ENCODE peak calls at places on chromosomes 7 and 10, in eight cellular contexts. V is HepG2, Q is tibial nerve, L is adrenal gland, J is GM12892, B is A549, O is uterus, W is esophagus muscularis mucosa. X is an unnamed sample.

GRCh38 chr7:55104123-55104522 is 85.3 kb downstream of the EGFR start:
- DNase-seq in V (no peak), Q (no peak), L (no peak), J (no peak), B (no peak), O (no peak), W (no peak), X (no peak)

GRCh38 chr7:84837405-84837804 is 349.5 kb downstream of the SEMA3D start:
- DNase-seq in V (no peak), Q (no peak), L (no peak), J (no peak), B (no peak), O (no peak), W (no peak), X (no peak)

GRCh38 chr10:48890904-48891839 is 48.5 kb downstream of the LRRC18 start:
- DNase-seq in V (no peak), Q (no peak), L (no peak), J (no peak), B (no peak), O (no peak), W (no peak), X (no peak)

GRCh38 chr10:45442670-45443069 is 68.7 kb downstream of the ALOX5 start:
- DNase-seq in V (no peak), Q (no peak), L (no peak), J (no peak), B (no peak), O (no peak), W (no peak), X (no peak)

GRCh38 chr7:100642534-100642907 is 1.2 kb upstream of the TFR2 start:
- DNase-seq in V (peak), Q (no peak), L (no peak), J (peak), B (no peak), O (no peak), W (no peak), X (peak)

GRCh38 chr7:46839651-46840050 is 742.3 kb downstream of the TNS3 start:
- DNase-seq in V (no peak), Q (no peak), L (no peak), J (no peak), B (no peak), O (no peak), W (no peak), X (no peak)

GRCh38 chr10:93236378-93237040 is 162.8 kb downstream of the CYP26A1 start:
- DNase-seq in V (no peak), Q (no peak), L (no peak), J (no peak), B (no peak), O (no peak), W (no peak), X (no peak)

GRCh38 chr10:70998086-70998485 is 109.7 kb upstream of the PCBD1 start:
- DNase-seq in V (no peak), Q (no peak), L (no peak), J (no peak), B (no peak), O (no peak), W (no peak), X (no peak)

GRCh38 chr10:6516277-6516676 is 63.8 kb downstream of the PRKCQ start:
- DNase-seq in V (no peak), Q (no peak), L (no peak), J (no peak), B (no peak), O (no peak), W (peak), X (no peak)

GRCh38 chr10:4183761-4184261 is 398.8 kb upstream of the KLF6 start:
- DNase-seq in V (no peak), Q (no peak), L (no peak), J (no peak), B (no peak), O (no peak), W (peak), X (no peak)

GRCh38 chr10:82742478-82742877 is 867.5 kb downstream of the NRG3 start:
- DNase-seq in V (no peak), Q (no peak), L (peak), J (no peak), B (peak), O (no peak), W (no peak), X (no peak)

GRCh38 chr7:44280993-44281721 is 44.2 kb downstream of the CAMK2B start:
- DNase-seq in V (no peak), Q (peak), L (peak), J (no peak), B (no peak), O (peak), W (no peak), X (peak)
- TF ChIP-seq POLR2A in V (no peak), Q (no peak), L (no peak), J (no peak), B (no peak), O (no peak), W (no peak), X (no peak)

GRCh38 chr10:124557648-124558338 is 96.2 kb downstream of the LHPP start:
- DNase-seq in V (no peak), Q (no peak), L (no peak), J (no peak), B (no peak), O (peak), W (no peak), X (peak)

GRCh38 chr10:124557167-124557566 is 95.5 kb downstream of the LHPP start:
- DNase-seq in V (no peak), Q (no peak), L (no peak), J (no peak), B (no peak), O (no peak), W (no peak), X (no peak)

GRCh38 chr10:124558901-124559321 is 97.3 kb downstream of the LHPP start:
- DNase-seq in V (no peak), Q (no peak), L (no peak), J (no peak), B (no peak), O (no peak), W (no peak), X (no peak)

GRCh38 chr10:124559372-124560132 is 97.9 kb downstream of the LHPP start:
- DNase-seq in V (no peak), Q (no peak), L (no peak), J (no peak), B (no peak), O (no peak), W (no peak), X (peak)

DNA sequence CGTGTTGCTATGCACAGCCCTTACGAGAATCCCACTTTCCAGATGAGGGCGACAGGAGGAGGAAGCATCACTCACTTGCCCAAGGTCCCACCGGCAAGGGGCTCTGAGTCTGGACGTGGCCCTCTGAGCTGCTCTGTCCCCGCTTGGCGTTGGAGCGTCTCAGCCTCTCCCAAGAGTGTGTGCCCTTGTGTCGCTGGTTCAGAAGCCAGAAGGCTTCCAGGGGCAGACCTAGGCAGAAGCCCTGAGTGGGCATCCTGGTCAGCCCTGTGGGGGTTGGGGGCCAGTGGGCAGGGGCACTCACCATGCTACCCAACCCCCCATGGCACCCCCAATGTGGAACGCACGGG is 96.7 kb downstream of the LHPP start:
- DNase-seq in V (no peak), Q (no peak), L (no peak), J (no peak), B (no peak), O (no peak), W (no peak), X (no peak)
- TF ChIP-seq POLR2A in V (no peak), Q (no peak), L (no peak), J (no peak), B (no peak), O (no peak), W (no peak), X (no peak)

DNA sequence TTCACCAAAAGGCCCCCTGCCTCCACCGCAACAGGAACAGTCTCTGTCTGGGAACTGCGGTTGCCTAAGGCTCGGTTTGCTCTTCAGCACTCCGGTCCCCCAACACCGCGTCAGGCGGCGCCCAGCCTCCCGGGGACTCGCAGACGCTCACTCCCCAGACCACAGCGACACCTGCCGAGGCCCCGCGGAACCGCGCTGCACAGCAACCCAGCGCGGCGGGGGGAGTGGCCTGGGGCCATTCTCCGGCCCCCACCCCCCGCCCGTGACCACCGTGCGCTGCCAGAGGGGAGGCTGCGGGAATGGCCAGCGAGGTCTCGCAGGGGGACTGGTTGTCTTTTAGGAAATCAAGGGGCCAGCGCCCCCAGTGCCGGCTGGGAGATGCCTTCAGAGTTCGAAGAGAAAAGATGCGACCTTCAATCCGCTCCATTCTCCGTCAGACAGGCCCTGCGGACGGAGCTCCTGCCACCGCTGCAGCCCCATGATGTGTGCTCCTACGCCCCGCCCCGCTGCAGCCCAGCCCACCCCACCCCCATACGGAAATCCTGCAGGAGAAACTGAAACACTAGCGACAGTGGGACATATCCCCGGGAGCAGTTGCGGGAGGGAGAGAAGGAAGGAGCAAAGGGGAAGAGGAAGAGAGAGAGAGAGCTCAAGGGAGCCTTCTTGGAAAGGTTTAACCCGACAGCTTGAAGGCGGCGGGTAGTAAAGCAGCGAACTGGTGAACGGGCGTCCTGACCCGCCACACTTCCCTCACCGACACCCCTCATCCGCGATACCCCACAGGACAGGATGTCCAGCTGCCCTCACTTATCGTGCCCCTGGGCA is 137.4 kb upstream of the CDCA7L start:
- DNase-seq in V (peak), Q (peak), L (peak), J (peak), B (peak), O (peak), W (peak), X (peak)
- TF ChIP-seq POLR2A in V (no peak), Q (no peak), L (no peak), J (no peak), B (no peak), O (no peak), W (no peak), X (peak)

GRCh38 chr7:38178004-38178694 is at the start of gene STARD3NL:
- DNase-seq in V (peak), Q (peak), L (peak), J (peak), B (peak), O (peak), W (peak), X (peak)
- TF ChIP-seq POLR2A in V (peak), Q (peak), L (peak), J (peak), B (peak), O (peak), W (peak), X (peak)

DNA sequence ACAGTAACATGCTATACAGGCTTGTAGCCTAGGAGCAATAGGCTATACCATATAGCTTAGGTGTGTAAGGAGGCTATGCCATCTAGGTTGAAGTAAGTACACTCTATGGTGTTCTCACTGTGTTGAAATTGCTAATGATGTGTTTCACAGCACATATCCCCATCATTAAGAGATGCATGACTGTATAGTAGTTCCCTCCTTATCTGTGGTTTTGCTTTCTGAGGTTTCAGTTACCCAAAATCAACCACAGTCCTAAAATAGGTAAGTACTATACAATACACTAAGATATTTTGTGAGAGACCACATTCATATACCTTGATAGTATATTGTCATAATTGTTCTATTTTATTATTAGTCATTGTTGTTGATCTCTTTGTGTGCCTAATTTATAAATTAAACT is 12.7 kb downstream of the FZD1 start:
- DNase-seq in V (no peak), Q (no peak), L (no peak), J (no peak), B (no peak), O (no peak), W (no peak), X (no peak)
- TF ChIP-seq POLR2A in V (no peak), Q (no peak), L (no peak), J (no peak), B (no peak), O (no peak), W (no peak), X (no peak)

DNA sequence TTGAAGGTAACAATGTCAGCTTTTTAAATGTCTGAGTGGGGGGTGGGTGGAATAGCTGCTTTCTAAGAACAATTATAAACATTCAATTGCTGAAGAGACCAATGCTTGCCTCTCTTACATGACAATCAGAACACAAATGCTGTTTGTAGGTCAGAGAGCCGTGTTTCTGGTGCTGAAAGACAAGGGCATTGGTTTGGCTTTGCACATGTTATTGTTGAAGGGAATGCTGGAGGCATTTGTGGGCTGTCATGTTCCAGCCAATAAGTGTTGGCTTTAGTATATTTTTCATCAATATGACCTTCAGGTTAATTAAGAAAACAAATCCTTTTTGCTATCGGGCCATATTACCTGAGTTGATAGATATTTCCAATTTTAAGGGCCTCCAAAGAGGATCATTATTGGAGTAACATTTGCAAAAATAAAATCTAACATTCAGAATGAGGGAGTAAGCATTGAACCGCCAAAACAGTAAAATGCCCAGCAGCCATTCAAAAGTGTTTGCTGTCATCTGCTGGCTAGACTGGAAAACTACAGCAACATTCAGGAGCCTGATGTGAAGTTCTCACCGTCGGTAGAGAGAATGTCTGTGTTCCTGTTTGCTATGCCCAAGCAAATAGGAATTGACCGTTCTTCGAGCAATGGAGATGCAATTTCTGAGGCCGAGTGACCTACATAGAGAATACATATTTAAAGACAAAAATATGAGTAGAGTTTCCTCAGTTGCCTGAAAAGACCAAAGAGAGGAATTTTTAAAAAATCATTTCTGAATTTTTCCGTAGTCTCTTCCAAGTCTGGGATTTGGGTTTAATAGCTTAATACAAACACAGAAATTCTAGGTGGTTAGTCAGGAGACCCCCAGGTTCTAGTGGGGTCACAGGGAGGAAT is 118.9 kb downstream of the APBB1IP start:
- DNase-seq in V (peak), Q (no peak), L (peak), J (no peak), B (peak), O (no peak), W (no peak), X (no peak)
- TF ChIP-seq POLR2A in V (no peak), Q (no peak), L (no peak), J (no peak), B (no peak), O (no peak), W (no peak), X (no peak)

GRCh38 chr10:43360086-43360485 is 11.3 kb upstream of the FXYD4 start:
- DNase-seq in V (no peak), Q (no peak), L (no peak), J (no peak), B (no peak), O (no peak), W (no peak), X (no peak)

GRCh38 chr10:43361532-43362190 is 9.8 kb upstream of the FXYD4 start:
- DNase-seq in V (no peak), Q (no peak), L (no peak), J (no peak), B (no peak), O (no peak), W (no peak), X (no peak)

GRCh38 chr10:43362191-43362839 is 9.1 kb upstream of the FXYD4 start:
- DNase-seq in V (no peak), Q (peak), L (peak), J (peak), B (peak), O (peak), W (peak), X (peak)
- TF ChIP-seq POLR2A in V (no peak), Q (peak), L (peak), J (no peak), B (peak), O (no peak), W (no peak), X (peak)

GRCh38 chr10:987906-988666 is at the start of gene GTPBP4:
- DNase-seq in V (peak), Q (peak), L (peak), J (peak), B (peak), O (peak), W (peak), X (peak)
- TF ChIP-seq POLR2A in V (peak), Q (peak), L (peak), J (peak), B (peak), O (peak), W (peak), X (peak)

GRCh38 chr7:27187158-27187701 is 2.2 kb upstream of the HOXA11 start:
- DNase-seq in V (no peak), Q (no peak), L (no peak), J (no peak), B (no peak), O (no peak), W (no peak), X (no peak)

GRCh38 chr7:27187702-27188665 is 3.0 kb upstream of the HOXA11 start:
- DNase-seq in V (no peak), Q (peak), L (no peak), J (no peak), B (no peak), O (no peak), W (no peak), X (peak)

GRCh38 chr7:27190284-27190748 is 5.3 kb upstream of the HOXA11 start:
- DNase-seq in V (no peak), Q (no peak), L (no peak), J (no peak), B (no peak), O (no peak), W (no peak), X (no peak)

GRCh38 chr7:27189560-27190283 is 4.7 kb upstream of the HOXA11 start:
- DNase-seq in V (no peak), Q (no peak), L (no peak), J (no peak), B (no peak), O (no peak), W (no peak), X (no peak)

DNA sequence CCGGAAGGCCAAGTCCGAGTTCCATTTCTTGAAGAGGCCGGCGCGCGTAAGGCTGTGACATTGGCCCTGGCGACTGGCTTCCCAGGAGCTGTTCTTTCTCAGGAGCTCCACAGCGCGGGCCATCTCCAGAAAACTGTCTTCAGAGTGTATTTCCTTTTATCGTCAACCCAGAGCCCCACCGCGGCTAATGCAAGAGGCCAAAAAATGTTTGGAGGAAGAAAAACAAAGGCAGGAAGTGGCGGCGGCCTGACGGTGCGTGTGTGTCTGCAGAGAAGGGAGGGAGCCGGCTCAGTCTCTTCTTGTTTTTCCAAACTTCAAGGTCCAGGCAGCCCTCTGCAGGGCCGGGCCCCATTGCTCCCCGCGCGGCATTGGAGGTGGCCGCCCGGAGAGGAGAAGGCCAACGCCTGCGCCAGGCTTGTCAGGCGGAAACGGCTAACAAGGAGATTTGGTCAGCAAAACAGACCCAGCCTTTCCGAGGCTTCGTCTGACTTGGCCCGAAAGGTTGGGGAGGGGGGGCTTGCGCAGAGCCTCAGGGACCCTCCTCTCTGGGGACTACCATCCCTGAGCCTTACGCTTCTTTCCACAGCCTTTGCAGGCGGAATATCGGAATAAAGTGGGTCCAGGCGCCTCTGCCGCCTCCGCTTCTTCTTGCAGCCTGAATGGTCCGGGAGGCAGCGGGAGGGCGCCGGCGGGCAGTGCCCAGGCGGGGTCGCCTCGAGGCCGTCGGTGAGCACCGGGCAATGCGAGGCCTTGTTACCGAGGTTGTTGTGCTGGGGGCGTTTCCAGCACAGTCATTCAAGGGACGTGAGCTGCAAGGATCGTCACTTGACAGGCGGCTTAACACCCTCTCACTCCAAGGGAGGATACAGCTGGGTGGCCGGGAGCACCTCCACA is 3.9 kb upstream of the HOXA11 start:
- DNase-seq in V (no peak), Q (peak), L (no peak), J (no peak), B (no peak), O (peak), W (no peak), X (no peak)
- TF ChIP-seq POLR2A in V (no peak), Q (no peak), L (no peak), J (no peak), B (no peak), O (peak), W (no peak), X (no peak)

GRCh38 chr10:125158528-125159485 is 1.6 kb downstream of the CTBP2 start:
- DNase-seq in V (no peak), Q (no peak), L (peak), J (no peak), B (peak), O (peak), W (no peak), X (peak)
- TF ChIP-seq POLR2A in V (no peak), Q (peak), L (peak), J (no peak), B (peak), O (peak), W (peak), X (peak)